ENCODE peak calls at places on chromosomes 13 and 19, in nine cellular contexts. One of them, this sample, is unnamed.
A peak's percentile ranks its signal among the peaks of the same experiment; 100 is the strongest.

GRCh38 chr13:33678906-33679657 is 138.9 kb upstream of the RFC3 start:
- DNase-seq in hepatic stellate cell: no peak
- DNase-seq in AG20443: peak; percentile 73
- DNase-seq in NCI-H774: no peak
- DNase-seq in activated T-cell treated with anti-CD3 and anti-CD28 coated beads for 1 hour: peak; percentile 20
- DNase-seq in stimulated activated CD4-positive, alpha-beta T cell treated with anti-CD3 and anti-CD28 coated beads, Interleukin-2, amount 100 ng/mL, for 48 hours: peak; percentile 68
- DNase-seq in mesendoderm: peak; percentile 77
- DNase-seq in HT1080: peak; percentile 75
- DNase-seq in activated T-helper 9 cell treated with anti-CD3 and anti-CD28 coated beads, Interleukin-2, amount 50 U/mL, for 16 hours: peak; percentile 74
- DNase-seq in this sample: no peak

GRCh38 chr19:13621413-13621812 is 115.1 kb upstream of the CACNA1A start:
- DNase-seq in hepatic stellate cell: peak; percentile 73
- DNase-seq in AG20443: peak; percentile 90
- DNase-seq in NCI-H774: no peak
- DNase-seq in activated T-cell treated with anti-CD3 and anti-CD28 coated beads for 1 hour: no peak
- DNase-seq in stimulated activated CD4-positive, alpha-beta T cell treated with anti-CD3 and anti-CD28 coated beads, Interleukin-2, amount 100 ng/mL, for 48 hours: peak; percentile 53
- DNase-seq in mesendoderm: peak; percentile 89
- DNase-seq in HT1080: peak; percentile 89
- DNase-seq in activated T-helper 9 cell treated with anti-CD3 and anti-CD28 coated beads, Interleukin-2, amount 50 U/mL, for 16 hours: peak; percentile 9
- DNase-seq in this sample: no peak

GRCh38 chr13:25581351-25581750 is 209.6 kb downstream of the ATP8A2 start:
- DNase-seq in hepatic stellate cell: no peak
- DNase-seq in AG20443: no peak
- DNase-seq in NCI-H774: no peak
- DNase-seq in activated T-cell treated with anti-CD3 and anti-CD28 coated beads for 1 hour: no peak
- DNase-seq in stimulated activated CD4-positive, alpha-beta T cell treated with anti-CD3 and anti-CD28 coated beads, Interleukin-2, amount 100 ng/mL, for 48 hours: no peak
- DNase-seq in mesendoderm: no peak
- DNase-seq in HT1080: no peak
- DNase-seq in activated T-helper 9 cell treated with anti-CD3 and anti-CD28 coated beads, Interleukin-2, amount 50 U/mL, for 16 hours: no peak
- DNase-seq in this sample: no peak

GRCh38 chr19:9306443-9306842 is 3.2 kb downstream of the ZNF699 start:
- DNase-seq in hepatic stellate cell: peak; percentile 26
- DNase-seq in AG20443: peak; percentile 47
- DNase-seq in NCI-H774: no peak
- DNase-seq in activated T-cell treated with anti-CD3 and anti-CD28 coated beads for 1 hour: no peak
- DNase-seq in stimulated activated CD4-positive, alpha-beta T cell treated with anti-CD3 and anti-CD28 coated beads, Interleukin-2, amount 100 ng/mL, for 48 hours: no peak
- DNase-seq in mesendoderm: no peak
- DNase-seq in HT1080: peak; percentile 51
- DNase-seq in activated T-helper 9 cell treated with anti-CD3 and anti-CD28 coated beads, Interleukin-2, amount 50 U/mL, for 16 hours: no peak
- DNase-seq in this sample: no peak

GRCh38 chr19:27736225-27736624 is 1476.7 kb downstream of the UQCRFS1 start:
- DNase-seq in hepatic stellate cell: no peak
- DNase-seq in AG20443: no peak
- DNase-seq in NCI-H774: no peak
- DNase-seq in activated T-cell treated with anti-CD3 and anti-CD28 coated beads for 1 hour: no peak
- DNase-seq in stimulated activated CD4-positive, alpha-beta T cell treated with anti-CD3 and anti-CD28 coated beads, Interleukin-2, amount 100 ng/mL, for 48 hours: no peak
- DNase-seq in mesendoderm: no peak
- DNase-seq in HT1080: no peak
- DNase-seq in activated T-helper 9 cell treated with anti-CD3 and anti-CD28 coated beads, Interleukin-2, amount 50 U/mL, for 16 hours: no peak
- DNase-seq in this sample: no peak

GRCh38 chr13:53901593-53901992 is 873.0 kb downstream of the OLFM4 start:
- DNase-seq in hepatic stellate cell: no peak
- DNase-seq in AG20443: no peak
- DNase-seq in NCI-H774: no peak
- DNase-seq in activated T-cell treated with anti-CD3 and anti-CD28 coated beads for 1 hour: no peak
- DNase-seq in stimulated activated CD4-positive, alpha-beta T cell treated with anti-CD3 and anti-CD28 coated beads, Interleukin-2, amount 100 ng/mL, for 48 hours: no peak
- DNase-seq in mesendoderm: no peak
- DNase-seq in HT1080: no peak
- DNase-seq in activated T-helper 9 cell treated with anti-CD3 and anti-CD28 coated beads, Interleukin-2, amount 50 U/mL, for 16 hours: no peak
- DNase-seq in this sample: no peak

GRCh38 chr19:1624458-1624857 is 19.2 kb upstream of the UQCR11 start:
- DNase-seq in hepatic stellate cell: peak; percentile 53
- DNase-seq in AG20443: peak; percentile 65
- DNase-seq in NCI-H774: no peak
- DNase-seq in activated T-cell treated with anti-CD3 and anti-CD28 coated beads for 1 hour: peak; percentile 36
- DNase-seq in stimulated activated CD4-positive, alpha-beta T cell treated with anti-CD3 and anti-CD28 coated beads, Interleukin-2, amount 100 ng/mL, for 48 hours: peak; percentile 44
- DNase-seq in mesendoderm: peak; percentile 84
- DNase-seq in HT1080: no peak
- DNase-seq in activated T-helper 9 cell treated with anti-CD3 and anti-CD28 coated beads, Interleukin-2, amount 50 U/mL, for 16 hours: peak; percentile 28
- DNase-seq in this sample: no peak

GRCh38 chr13:107441279-107441678 is 774.1 kb downstream of the LIG4 start:
- DNase-seq in hepatic stellate cell: peak; percentile 12
- DNase-seq in AG20443: no peak
- DNase-seq in NCI-H774: no peak
- DNase-seq in activated T-cell treated with anti-CD3 and anti-CD28 coated beads for 1 hour: no peak
- DNase-seq in stimulated activated CD4-positive, alpha-beta T cell treated with anti-CD3 and anti-CD28 coated beads, Interleukin-2, amount 100 ng/mL, for 48 hours: no peak
- DNase-seq in mesendoderm: no peak
- DNase-seq in HT1080: peak; percentile 91
- DNase-seq in activated T-helper 9 cell treated with anti-CD3 and anti-CD28 coated beads, Interleukin-2, amount 50 U/mL, for 16 hours: no peak
- DNase-seq in this sample: no peak

GRCh38 chr13:114118763-114119123 is 13.7 kb downstream of the RASA3 start:
- DNase-seq in hepatic stellate cell: peak; percentile 73
- DNase-seq in AG20443: peak; percentile 49
- DNase-seq in NCI-H774: no peak
- DNase-seq in activated T-cell treated with anti-CD3 and anti-CD28 coated beads for 1 hour: no peak
- DNase-seq in stimulated activated CD4-positive, alpha-beta T cell treated with anti-CD3 and anti-CD28 coated beads, Interleukin-2, amount 100 ng/mL, for 48 hours: no peak
- DNase-seq in mesendoderm: no peak
- DNase-seq in HT1080: no peak
- DNase-seq in activated T-helper 9 cell treated with anti-CD3 and anti-CD28 coated beads, Interleukin-2, amount 50 U/mL, for 16 hours: no peak
- DNase-seq in this sample: no peak

GRCh38 chr13:52925775-52926285 is 77.4 kb upstream of the PCDH8 start:
- DNase-seq in hepatic stellate cell: no peak
- DNase-seq in AG20443: no peak
- DNase-seq in NCI-H774: no peak
- DNase-seq in activated T-cell treated with anti-CD3 and anti-CD28 coated beads for 1 hour: no peak
- DNase-seq in stimulated activated CD4-positive, alpha-beta T cell treated with anti-CD3 and anti-CD28 coated beads, Interleukin-2, amount 100 ng/mL, for 48 hours: no peak
- DNase-seq in mesendoderm: no peak
- DNase-seq in HT1080: no peak
- DNase-seq in activated T-helper 9 cell treated with anti-CD3 and anti-CD28 coated beads, Interleukin-2, amount 50 U/mL, for 16 hours: no peak
- DNase-seq in this sample: no peak

GRCh38 chr19:13396256-13397080 is 109.8 kb downstream of the CACNA1A start:
- DNase-seq in hepatic stellate cell: peak; percentile 35
- DNase-seq in AG20443: peak; percentile 86
- DNase-seq in NCI-H774: no peak
- DNase-seq in activated T-cell treated with anti-CD3 and anti-CD28 coated beads for 1 hour: no peak
- DNase-seq in stimulated activated CD4-positive, alpha-beta T cell treated with anti-CD3 and anti-CD28 coated beads, Interleukin-2, amount 100 ng/mL, for 48 hours: no peak
- DNase-seq in mesendoderm: peak; percentile 94
- DNase-seq in HT1080: peak; percentile 55
- DNase-seq in activated T-helper 9 cell treated with anti-CD3 and anti-CD28 coated beads, Interleukin-2, amount 50 U/mL, for 16 hours: no peak
- DNase-seq in this sample: no peak

GRCh38 chr19:40703029-40703755 is 12.7 kb upstream of the NUMBL start:
- DNase-seq in hepatic stellate cell: no peak
- DNase-seq in AG20443: no peak
- DNase-seq in NCI-H774: no peak
- DNase-seq in activated T-cell treated with anti-CD3 and anti-CD28 coated beads for 1 hour: no peak
- DNase-seq in stimulated activated CD4-positive, alpha-beta T cell treated with anti-CD3 and anti-CD28 coated beads, Interleukin-2, amount 100 ng/mL, for 48 hours: no peak
- DNase-seq in mesendoderm: no peak
- DNase-seq in HT1080: no peak
- DNase-seq in activated T-helper 9 cell treated with anti-CD3 and anti-CD28 coated beads, Interleukin-2, amount 50 U/mL, for 16 hours: no peak
- DNase-seq in this sample: no peak

GRCh38 chr13:25429466-25429865 is 57.7 kb downstream of the ATP8A2 start:
- DNase-seq in hepatic stellate cell: no peak
- DNase-seq in AG20443: no peak
- DNase-seq in NCI-H774: no peak
- DNase-seq in activated T-cell treated with anti-CD3 and anti-CD28 coated beads for 1 hour: no peak
- DNase-seq in stimulated activated CD4-positive, alpha-beta T cell treated with anti-CD3 and anti-CD28 coated beads, Interleukin-2, amount 100 ng/mL, for 48 hours: no peak
- DNase-seq in mesendoderm: no peak
- DNase-seq in HT1080: no peak
- DNase-seq in activated T-helper 9 cell treated with anti-CD3 and anti-CD28 coated beads, Interleukin-2, amount 50 U/mL, for 16 hours: no peak
- DNase-seq in this sample: no peak

GRCh38 chr19:48844472-48844871 is 8.2 kb upstream of the HSD17B14 start:
- DNase-seq in hepatic stellate cell: peak; percentile 74
- DNase-seq in AG20443: peak; percentile 46
- DNase-seq in NCI-H774: no peak
- DNase-seq in activated T-cell treated with anti-CD3 and anti-CD28 coated beads for 1 hour: no peak
- DNase-seq in stimulated activated CD4-positive, alpha-beta T cell treated with anti-CD3 and anti-CD28 coated beads, Interleukin-2, amount 100 ng/mL, for 48 hours: no peak
- DNase-seq in mesendoderm: peak; percentile 94
- DNase-seq in HT1080: peak; percentile 74
- DNase-seq in activated T-helper 9 cell treated with anti-CD3 and anti-CD28 coated beads, Interleukin-2, amount 50 U/mL, for 16 hours: no peak
- DNase-seq in this sample: no peak

GRCh38 chr19:41327499-41328156 is 17.7 kb downstream of the CCDC97 start:
- DNase-seq in hepatic stellate cell: no peak
- DNase-seq in AG20443: no peak
- DNase-seq in NCI-H774: peak; percentile 57
- DNase-seq in activated T-cell treated with anti-CD3 and anti-CD28 coated beads for 1 hour: peak; percentile 66
- DNase-seq in stimulated activated CD4-positive, alpha-beta T cell treated with anti-CD3 and anti-CD28 coated beads, Interleukin-2, amount 100 ng/mL, for 48 hours: peak; percentile 64
- DNase-seq in mesendoderm: no peak
- DNase-seq in HT1080: peak; percentile 81
- DNase-seq in activated T-helper 9 cell treated with anti-CD3 and anti-CD28 coated beads, Interleukin-2, amount 50 U/mL, for 16 hours: peak; percentile 82
- DNase-seq in this sample: no peak

GRCh38 chr19:33302974-33303790 is 848 bp upstream of the CEBPA start:
- DNase-seq in hepatic stellate cell: peak; percentile 69
- DNase-seq in AG20443: peak; percentile 82
- DNase-seq in NCI-H774: no peak
- DNase-seq in activated T-cell treated with anti-CD3 and anti-CD28 coated beads for 1 hour: no peak
- DNase-seq in stimulated activated CD4-positive, alpha-beta T cell treated with anti-CD3 and anti-CD28 coated beads, Interleukin-2, amount 100 ng/mL, for 48 hours: no peak
- DNase-seq in mesendoderm: peak; percentile 69
- DNase-seq in HT1080: no peak
- DNase-seq in activated T-helper 9 cell treated with anti-CD3 and anti-CD28 coated beads, Interleukin-2, amount 50 U/mL, for 16 hours: no peak
- DNase-seq in this sample: peak; percentile 45

GRCh38 chr19:32652893-32653625 is 21.9 kb downstream of the ANKRD27 start:
- DNase-seq in hepatic stellate cell: peak; percentile 33
- DNase-seq in AG20443: peak; percentile 44
- DNase-seq in NCI-H774: no peak
- DNase-seq in activated T-cell treated with anti-CD3 and anti-CD28 coated beads for 1 hour: no peak
- DNase-seq in stimulated activated CD4-positive, alpha-beta T cell treated with anti-CD3 and anti-CD28 coated beads, Interleukin-2, amount 100 ng/mL, for 48 hours: no peak
- DNase-seq in mesendoderm: no peak
- DNase-seq in HT1080: no peak
- DNase-seq in activated T-helper 9 cell treated with anti-CD3 and anti-CD28 coated beads, Interleukin-2, amount 50 U/mL, for 16 hours: no peak
- DNase-seq in this sample: no peak

GRCh38 chr13:113649212-113649611 is 8.8 kb downstream of the ATP4B start:
- DNase-seq in hepatic stellate cell: no peak
- DNase-seq in AG20443: no peak
- DNase-seq in NCI-H774: no peak
- DNase-seq in activated T-cell treated with anti-CD3 and anti-CD28 coated beads for 1 hour: no peak
- DNase-seq in stimulated activated CD4-positive, alpha-beta T cell treated with anti-CD3 and anti-CD28 coated beads, Interleukin-2, amount 100 ng/mL, for 48 hours: no peak
- DNase-seq in mesendoderm: peak; percentile 37
- DNase-seq in HT1080: no peak
- DNase-seq in activated T-helper 9 cell treated with anti-CD3 and anti-CD28 coated beads, Interleukin-2, amount 50 U/mL, for 16 hours: no peak
- DNase-seq in this sample: no peak

GRCh38 chr13:78881054-78881453 is 222.1 kb upstream of the OBI1 start:
- DNase-seq in hepatic stellate cell: no peak
- DNase-seq in AG20443: no peak
- DNase-seq in NCI-H774: no peak
- DNase-seq in activated T-cell treated with anti-CD3 and anti-CD28 coated beads for 1 hour: no peak
- DNase-seq in stimulated activated CD4-positive, alpha-beta T cell treated with anti-CD3 and anti-CD28 coated beads, Interleukin-2, amount 100 ng/mL, for 48 hours: no peak
- DNase-seq in mesendoderm: peak; percentile 86
- DNase-seq in HT1080: no peak
- DNase-seq in activated T-helper 9 cell treated with anti-CD3 and anti-CD28 coated beads, Interleukin-2, amount 50 U/mL, for 16 hours: no peak
- DNase-seq in this sample: peak; percentile 39

GRCh38 chr13:20566424-20566916 is 487 bp upstream of the IFT88 start:
- DNase-seq in hepatic stellate cell: no peak
- DNase-seq in AG20443: no peak
- DNase-seq in NCI-H774: peak; percentile 42
- DNase-seq in activated T-cell treated with anti-CD3 and anti-CD28 coated beads for 1 hour: no peak
- DNase-seq in stimulated activated CD4-positive, alpha-beta T cell treated with anti-CD3 and anti-CD28 coated beads, Interleukin-2, amount 100 ng/mL, for 48 hours: no peak
- DNase-seq in mesendoderm: peak; percentile 90
- DNase-seq in HT1080: peak; percentile 61
- DNase-seq in activated T-helper 9 cell treated with anti-CD3 and anti-CD28 coated beads, Interleukin-2, amount 50 U/mL, for 16 hours: no peak
- DNase-seq in this sample: peak; percentile 91

GRCh38 chr13:51795419-51795818 is 8.5 kb downstream of the DHRS12 start:
- DNase-seq in hepatic stellate cell: no peak
- DNase-seq in AG20443: no peak
- DNase-seq in NCI-H774: no peak
- DNase-seq in activated T-cell treated with anti-CD3 and anti-CD28 coated beads for 1 hour: no peak
- DNase-seq in stimulated activated CD4-positive, alpha-beta T cell treated with anti-CD3 and anti-CD28 coated beads, Interleukin-2, amount 100 ng/mL, for 48 hours: no peak
- DNase-seq in mesendoderm: peak; percentile 83
- DNase-seq in HT1080: no peak
- DNase-seq in activated T-helper 9 cell treated with anti-CD3 and anti-CD28 coated beads, Interleukin-2, amount 50 U/mL, for 16 hours: no peak
- DNase-seq in this sample: no peak

GRCh38 chr13:76161143-76161542 is 525.0 kb downstream of the LMO7 start:
- DNase-seq in hepatic stellate cell: no peak
- DNase-seq in AG20443: no peak
- DNase-seq in NCI-H774: no peak
- DNase-seq in activated T-cell treated with anti-CD3 and anti-CD28 coated beads for 1 hour: no peak
- DNase-seq in stimulated activated CD4-positive, alpha-beta T cell treated with anti-CD3 and anti-CD28 coated beads, Interleukin-2, amount 100 ng/mL, for 48 hours: no peak
- DNase-seq in mesendoderm: no peak
- DNase-seq in HT1080: no peak
- DNase-seq in activated T-helper 9 cell treated with anti-CD3 and anti-CD28 coated beads, Interleukin-2, amount 50 U/mL, for 16 hours: no peak
- DNase-seq in this sample: no peak

GRCh38 chr13:112133489-112134149 is 66.7 kb downstream of the SOX1 start:
- DNase-seq in hepatic stellate cell: no peak
- DNase-seq in AG20443: no peak
- DNase-seq in NCI-H774: no peak
- DNase-seq in activated T-cell treated with anti-CD3 and anti-CD28 coated beads for 1 hour: no peak
- DNase-seq in stimulated activated CD4-positive, alpha-beta T cell treated with anti-CD3 and anti-CD28 coated beads, Interleukin-2, amount 100 ng/mL, for 48 hours: no peak
- DNase-seq in mesendoderm: no peak
- DNase-seq in HT1080: no peak
- DNase-seq in activated T-helper 9 cell treated with anti-CD3 and anti-CD28 coated beads, Interleukin-2, amount 50 U/mL, for 16 hours: no peak
- DNase-seq in this sample: no peak

GRCh38 chr13:74093691-74094090 is 40.5 kb downstream of the KLF12 start:
- DNase-seq in hepatic stellate cell: no peak
- DNase-seq in AG20443: peak; percentile 14
- DNase-seq in NCI-H774: no peak
- DNase-seq in activated T-cell treated with anti-CD3 and anti-CD28 coated beads for 1 hour: no peak
- DNase-seq in stimulated activated CD4-positive, alpha-beta T cell treated with anti-CD3 and anti-CD28 coated beads, Interleukin-2, amount 100 ng/mL, for 48 hours: no peak
- DNase-seq in mesendoderm: no peak
- DNase-seq in HT1080: no peak
- DNase-seq in activated T-helper 9 cell treated with anti-CD3 and anti-CD28 coated beads, Interleukin-2, amount 50 U/mL, for 16 hours: no peak
- DNase-seq in this sample: no peak

GRCh38 chr19:18933297-18933696 is 7.7 kb downstream of the HOMER3 start:
- DNase-seq in hepatic stellate cell: no peak
- DNase-seq in AG20443: no peak
- DNase-seq in NCI-H774: no peak
- DNase-seq in activated T-cell treated with anti-CD3 and anti-CD28 coated beads for 1 hour: no peak
- DNase-seq in stimulated activated CD4-positive, alpha-beta T cell treated with anti-CD3 and anti-CD28 coated beads, Interleukin-2, amount 100 ng/mL, for 48 hours: no peak
- DNase-seq in mesendoderm: no peak
- DNase-seq in HT1080: no peak
- DNase-seq in activated T-helper 9 cell treated with anti-CD3 and anti-CD28 coated beads, Interleukin-2, amount 50 U/mL, for 16 hours: no peak
- DNase-seq in this sample: no peak

GRCh38 chr13:32206097-32206740 is 108.9 kb downstream of the ZAR1L start:
- DNase-seq in hepatic stellate cell: no peak
- DNase-seq in AG20443: peak; percentile 26
- DNase-seq in NCI-H774: no peak
- DNase-seq in activated T-cell treated with anti-CD3 and anti-CD28 coated beads for 1 hour: no peak
- DNase-seq in stimulated activated CD4-positive, alpha-beta T cell treated with anti-CD3 and anti-CD28 coated beads, Interleukin-2, amount 100 ng/mL, for 48 hours: no peak
- DNase-seq in mesendoderm: no peak
- DNase-seq in HT1080: no peak
- DNase-seq in activated T-helper 9 cell treated with anti-CD3 and anti-CD28 coated beads, Interleukin-2, amount 50 U/mL, for 16 hours: no peak
- DNase-seq in this sample: no peak

GRCh38 chr19:34336781-34337271 is 28.2 kb upstream of the GPI start:
- DNase-seq in hepatic stellate cell: no peak
- DNase-seq in AG20443: peak; percentile 37
- DNase-seq in NCI-H774: no peak
- DNase-seq in activated T-cell treated with anti-CD3 and anti-CD28 coated beads for 1 hour: peak; percentile 25
- DNase-seq in stimulated activated CD4-positive, alpha-beta T cell treated with anti-CD3 and anti-CD28 coated beads, Interleukin-2, amount 100 ng/mL, for 48 hours: peak; percentile 50
- DNase-seq in mesendoderm: peak; percentile 33
- DNase-seq in HT1080: no peak
- DNase-seq in activated T-helper 9 cell treated with anti-CD3 and anti-CD28 coated beads, Interleukin-2, amount 50 U/mL, for 16 hours: no peak
- DNase-seq in this sample: no peak

GRCh38 chr19:3575260-3575741 is 2.6 kb downstream of the HMG20B start:
- DNase-seq in hepatic stellate cell: no peak
- DNase-seq in AG20443: no peak
- DNase-seq in NCI-H774: no peak
- DNase-seq in activated T-cell treated with anti-CD3 and anti-CD28 coated beads for 1 hour: no peak
- DNase-seq in stimulated activated CD4-positive, alpha-beta T cell treated with anti-CD3 and anti-CD28 coated beads, Interleukin-2, amount 100 ng/mL, for 48 hours: peak; percentile 13
- DNase-seq in mesendoderm: peak; percentile 80
- DNase-seq in HT1080: peak; percentile 65
- DNase-seq in activated T-helper 9 cell treated with anti-CD3 and anti-CD28 coated beads, Interleukin-2, amount 50 U/mL, for 16 hours: no peak
- DNase-seq in this sample: no peak

GRCh38 chr19:4329858-4330257 is 8.8 kb downstream of the STAP2 start:
- DNase-seq in hepatic stellate cell: no peak
- DNase-seq in AG20443: no peak
- DNase-seq in NCI-H774: no peak
- DNase-seq in activated T-cell treated with anti-CD3 and anti-CD28 coated beads for 1 hour: no peak
- DNase-seq in stimulated activated CD4-positive, alpha-beta T cell treated with anti-CD3 and anti-CD28 coated beads, Interleukin-2, amount 100 ng/mL, for 48 hours: no peak
- DNase-seq in mesendoderm: no peak
- DNase-seq in HT1080: no peak
- DNase-seq in activated T-helper 9 cell treated with anti-CD3 and anti-CD28 coated beads, Interleukin-2, amount 50 U/mL, for 16 hours: no peak
- DNase-seq in this sample: no peak

GRCh38 chr13:49711218-49711863 is 20.1 kb upstream of the EBPL start:
- DNase-seq in hepatic stellate cell: peak; percentile 40
- DNase-seq in AG20443: no peak
- DNase-seq in NCI-H774: no peak
- DNase-seq in activated T-cell treated with anti-CD3 and anti-CD28 coated beads for 1 hour: no peak
- DNase-seq in stimulated activated CD4-positive, alpha-beta T cell treated with anti-CD3 and anti-CD28 coated beads, Interleukin-2, amount 100 ng/mL, for 48 hours: no peak
- DNase-seq in mesendoderm: no peak
- DNase-seq in HT1080: peak; percentile 40
- DNase-seq in activated T-helper 9 cell treated with anti-CD3 and anti-CD28 coated beads, Interleukin-2, amount 50 U/mL, for 16 hours: no peak
- DNase-seq in this sample: no peak

GRCh38 chr19:31110331-31110730 is 238.9 kb downstream of the TSHZ3 start:
- DNase-seq in hepatic stellate cell: peak; percentile 40
- DNase-seq in AG20443: peak; percentile 78
- DNase-seq in NCI-H774: no peak
- DNase-seq in activated T-cell treated with anti-CD3 and anti-CD28 coated beads for 1 hour: no peak
- DNase-seq in stimulated activated CD4-positive, alpha-beta T cell treated with anti-CD3 and anti-CD28 coated beads, Interleukin-2, amount 100 ng/mL, for 48 hours: no peak
- DNase-seq in mesendoderm: peak; percentile 60
- DNase-seq in HT1080: peak; percentile 32
- DNase-seq in activated T-helper 9 cell treated with anti-CD3 and anti-CD28 coated beads, Interleukin-2, amount 50 U/mL, for 16 hours: no peak
- DNase-seq in this sample: peak; percentile 26